ENCODE peak calls at places on chromosome 22, in nine cellular contexts. N is A549; V is GM10248; X is right lobe of liver; T is pancreas; U is Calu3; M is CD4-positive, alpha-beta T cell; Q is foreskin keratinocyte; P is MM.1S. Y is an unnamed sample.

GRCh38 chr22:20238567-20239062 is 29.5 kb downstream of the RTN4R start:
- DNase-seq in N (peak; percentile 48), U (peak; percentile 82), X (peak; percentile 78), P (peak; percentile 36), Q (no peak), T (peak; percentile 84), M (peak; percentile 31), V (peak; percentile 91), Y (peak; percentile 66)

GRCh38 chr22:25139062-25139461 is 60.6 kb upstream of the CRYBB3 start:
- DNase-seq in M (no peak), U (no peak), V (no peak), T (no peak), P (no peak), Q (no peak), X (peak; percentile 42), N (no peak), Y (no peak)

GRCh38 chr22:36197065-36197440 is 4.6 kb downstream of the APOL4 start:
- DNase-seq in P (peak; percentile 69), V (no peak), U (no peak), N (no peak), X (no peak), M (no peak), T (no peak), Q (no peak), Y (peak; percentile 61)

GRCh38 chr22:35318346-35319215 is 18.9 kb downstream of the TOM1 start:
- DNase-seq in N (no peak), P (no peak), U (no peak), Q (no peak), M (no peak), T (peak; percentile 46), V (no peak), X (no peak), Y (no peak)

GRCh38 chr22:39244073-39244495 is 698 bp downstream of the PDGFB start:
- DNase-seq in T (no peak), Q (no peak), V (no peak), N (peak; percentile 23), P (peak; percentile 29), M (no peak), X (no peak), U (no peak), Y (no peak)

GRCh38 chr22:37618674-37619073 is 10.0 kb downstream of the GGA1 start:
- DNase-seq in M (no peak), T (no peak), Q (no peak), N (no peak), P (no peak), V (no peak), U (no peak), X (no peak), Y (no peak)

GRCh38 chr22:45470871-45471270 is 31.8 kb upstream of the FBLN1 start:
- DNase-seq in P (no peak), X (no peak), M (no peak), N (no peak), V (no peak), U (no peak), T (peak; percentile 42), Q (no peak), Y (no peak)

GRCh38 chr22:37932401-37932800 is 21.0 kb downstream of the C22orf23 start:
- DNase-seq in T (no peak), P (no peak), M (no peak), U (no peak), N (no peak), Q (no peak), X (no peak), V (no peak), Y (no peak)

GRCh38 chr22:20810645-20811044 is 36.7 kb downstream of the SERPIND1 start:
- DNase-seq in P (no peak), N (no peak), Q (no peak), T (peak; percentile 9), X (no peak), M (no peak), V (no peak), U (no peak), Y (no peak)

GRCh38 chr22:38027487-38027886 is 29.7 kb upstream of the PICK1 start:
- DNase-seq in X (no peak), N (no peak), Q (no peak), V (no peak), T (no peak), U (no peak), P (no peak), M (no peak), Y (no peak)

GRCh38 chr22:19884954-19885751 is 30.5 kb upstream of the GNB1L start:
- DNase-seq in X (peak; percentile 17), U (no peak), Q (no peak), P (no peak), M (no peak), V (no peak), N (no peak), T (peak; percentile 54), Y (no peak)

GRCh38 chr22:20630873-20631617 is 123.6 kb downstream of the MED15 start:
- DNase-seq in U (no peak), P (no peak), M (no peak), N (no peak), V (no peak), X (no peak), Q (no peak), T (no peak), Y (no peak)

GRCh38 chr22:19937616-19938473 is 3.7 kb upstream of the COMT start:
- DNase-seq in U (no peak), X (no peak), N (no peak), V (no peak), P (no peak), Q (no peak), T (peak; percentile 33), M (no peak), Y (no peak)

GRCh38 chr22:30486661-30487115 is 14.9 kb upstream of the SEC14L3 start:
- DNase-seq in U (peak; percentile 81), X (peak; percentile 43), V (no peak), P (no peak), T (no peak), N (peak; percentile 35), Q (no peak), M (no peak), Y (no peak)

GRCh38 chr22:30491381-30491780 is 14.1 kb downstream of the SEC14L4 start:
- DNase-seq in U (no peak), P (no peak), N (no peak), X (no peak), T (no peak), V (no peak), Q (no peak), M (no peak), Y (no peak)

GRCh38 chr22:30492144-30492543 is 13.4 kb downstream of the SEC14L4 start:
- DNase-seq in X (no peak), N (no peak), V (no peak), M (no peak), Q (no peak), T (no peak), U (no peak), P (no peak), Y (no peak)

GRCh38 chr22:30488121-30488520 is 16.3 kb upstream of the SEC14L3 start:
- DNase-seq in X (no peak), M (no peak), T (no peak), N (no peak), V (no peak), Q (no peak), U (no peak), P (no peak), Y (no peak)

DNA sequence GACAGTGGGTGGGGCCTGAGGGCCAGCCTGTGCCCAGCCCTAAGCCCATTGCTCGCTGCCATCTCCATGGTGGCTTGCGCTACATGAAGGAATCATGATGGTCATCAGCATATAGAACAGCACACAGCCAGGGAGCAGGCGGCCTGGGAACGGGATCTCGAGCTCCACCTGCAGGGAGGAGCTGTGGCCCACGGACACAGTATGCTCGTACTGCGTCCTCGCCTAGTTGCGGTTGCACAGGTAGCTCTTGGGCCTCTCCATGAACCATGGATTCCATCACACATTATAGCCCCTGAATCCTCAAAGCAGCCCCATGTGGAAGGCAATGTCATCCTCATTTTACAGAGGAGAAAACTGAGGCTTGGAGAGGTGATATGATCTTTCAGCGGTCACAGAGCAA is 15.1 kb downstream of the SEC14L4 start:
- DNase-seq in M (no peak), V (peak; percentile 20), U (no peak), X (no peak), N (no peak), T (no peak), Q (no peak), P (peak; percentile 21), Y (no peak)
- TF ChIP-seq CTCF in M (no peak), V (no peak), U (no peak), X (no peak), N (no peak), T (no peak), Q (peak; percentile 37), P (peak; percentile 39), Y (no peak)

DNA sequence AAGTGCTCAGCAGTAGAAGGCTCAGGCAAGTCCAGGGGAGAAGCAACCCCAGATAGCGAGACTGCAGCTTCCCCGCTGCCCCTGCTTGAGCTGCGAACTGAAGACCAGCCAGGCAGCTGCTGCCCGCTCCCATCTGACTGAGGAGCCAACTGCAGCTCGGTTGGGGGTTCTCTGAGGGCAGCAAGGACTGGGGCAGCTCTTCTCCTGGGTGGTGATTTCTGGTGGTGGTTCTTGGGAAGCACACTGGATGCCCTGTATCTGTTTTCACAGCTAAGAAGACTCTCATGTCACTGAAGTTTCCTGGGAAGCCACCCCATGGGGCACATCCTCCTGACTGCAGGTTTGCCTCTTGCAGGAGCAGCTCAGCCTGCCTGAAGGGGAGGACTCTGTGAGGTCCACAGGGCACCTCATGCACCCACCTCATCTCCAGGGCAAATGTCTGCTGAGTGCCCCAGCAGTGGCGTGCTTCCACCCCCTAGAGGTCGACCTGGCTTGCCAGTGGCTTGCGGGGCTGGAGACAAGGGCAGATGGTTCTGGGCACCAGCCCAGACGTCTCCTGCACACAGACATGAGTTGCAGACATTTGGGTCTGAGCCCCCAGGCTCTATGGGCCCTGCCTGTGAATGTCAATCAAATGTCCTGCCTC is 801.1 kb downstream of the BRD1 start:
- DNase-seq in U (no peak), P (no peak), T (peak; percentile 58), X (no peak), Q (no peak), M (no peak), N (peak; percentile 12), V (no peak), Y (peak; percentile 47)
- TF ChIP-seq CTCF in U (no peak), P (no peak), T (no peak), X (no peak), Q (no peak), M (no peak), N (peak; percentile 10), V (peak; percentile 5), Y (no peak)

DNA sequence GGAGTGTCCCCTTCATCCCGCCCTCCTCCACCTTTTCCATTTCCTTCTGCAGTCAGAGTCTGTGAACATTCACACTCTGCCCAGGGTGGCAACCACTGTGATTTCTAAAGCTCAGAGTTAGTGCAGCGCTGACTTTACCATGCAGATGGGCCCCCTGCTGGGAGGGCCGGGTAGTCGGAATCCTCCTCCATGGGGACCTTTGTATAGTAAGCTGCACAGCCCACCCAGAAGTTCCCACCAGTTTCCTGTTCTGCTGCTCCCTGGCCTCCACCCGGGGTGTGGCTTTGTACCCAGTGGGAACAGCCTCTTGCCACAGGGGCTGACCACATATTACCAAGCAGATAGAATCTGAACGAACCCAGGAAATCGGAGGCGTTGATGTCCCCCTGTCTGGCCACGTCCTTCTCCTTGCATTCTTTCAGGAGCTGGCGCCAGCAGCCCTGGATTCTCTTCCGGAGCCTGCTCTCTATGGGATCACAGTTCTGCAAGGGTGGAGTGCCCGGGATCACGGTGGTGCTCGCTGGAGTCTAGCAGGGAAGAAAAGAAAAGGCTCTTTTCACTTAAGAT is 125.3 kb downstream of the MPPED1 start:
- DNase-seq in T (no peak), U (peak; percentile 20), N (no peak), X (no peak), P (no peak), V (no peak), Q (no peak), M (no peak), Y (no peak)
- TF ChIP-seq CTCF in T (no peak), U (peak; percentile 30), N (no peak), X (no peak), P (no peak), V (peak; percentile 29), Q (peak; percentile 24), M (no peak), Y (no peak)

GRCh38 chr22:18076060-18076497 is 1.7 kb upstream of the PEX26 start:
- DNase-seq in X (peak; percentile 62), P (peak; percentile 84), M (peak; percentile 18), U (peak; percentile 77), N (peak; percentile 83), V (peak; percentile 61), Q (peak; percentile 55), T (no peak), Y (peak; percentile 71)
- TF ChIP-seq CTCF in X (peak; percentile 90), P (peak; percentile 84), M (peak; percentile 75), U (peak; percentile 83), N (peak; percentile 82), V (peak; percentile 62), Q (peak; percentile 98), T (peak; percentile 56), Y (peak; percentile 88)